ENCODE peak calls at places on chromosomes 3 and 15, in six cellular contexts. One of them, this sample, is unnamed.
A peak's percentile ranks its signal among the peaks of the same experiment; 100 is the strongest.

GRCh38 chr15:92906563-92907081 is 6.5 kb downstream of the CHD2 start:
- DNase-seq in bronchial epithelial cell: peak; percentile 99
- DNase-seq in SK-N-SH: no peak
- DNase-seq in upper lobe of right lung: no peak
- DNase-seq in heart left ventricle: no peak
- DNase-seq in IMR-90: peak; percentile 74
- DNase-seq in this sample: no peak

GRCh38 chr3:12658593-12659058 is 5.3 kb downstream of the RAF1 start:
- DNase-seq in heart left ventricle: no peak
- DNase-seq in SK-N-SH: no peak
- DNase-seq in upper lobe of right lung: no peak
- DNase-seq in IMR-90: peak; percentile 80
- DNase-seq in bronchial epithelial cell: peak; percentile 53
- DNase-seq in this sample: no peak

GRCh38 chr15:40594429-40594836 is 384 bp downstream of the KNL1 start:
- DNase-seq in SK-N-SH: peak; percentile 80
- DNase-seq in bronchial epithelial cell: peak; percentile 37
- DNase-seq in IMR-90: peak; percentile 16
- DNase-seq in upper lobe of right lung: peak; percentile 81
- DNase-seq in heart left ventricle: peak; percentile 40
- DNase-seq in this sample: no peak

GRCh38 chr15:63048986-63049665 is 6.6 kb downstream of the TPM1 start:
- DNase-seq in bronchial epithelial cell: peak; percentile 46
- DNase-seq in upper lobe of right lung: peak; percentile 72
- DNase-seq in heart left ventricle: peak; percentile 63
- DNase-seq in IMR-90: peak; percentile 66
- DNase-seq in SK-N-SH: peak; percentile 48
- DNase-seq in this sample: peak; percentile 47

GRCh38 chr15:69718916-69719315 is 266.3 kb downstream of the RPLP1 start:
- DNase-seq in bronchial epithelial cell: no peak
- DNase-seq in SK-N-SH: no peak
- DNase-seq in heart left ventricle: peak; percentile 27
- DNase-seq in upper lobe of right lung: peak; percentile 66
- DNase-seq in IMR-90: no peak
- DNase-seq in this sample: no peak

GRCh38 chr3:27639271-27639670 is 82.9 kb downstream of the EOMES start:
- DNase-seq in upper lobe of right lung: no peak
- DNase-seq in heart left ventricle: no peak
- DNase-seq in IMR-90: no peak
- DNase-seq in bronchial epithelial cell: no peak
- DNase-seq in SK-N-SH: no peak
- DNase-seq in this sample: peak; percentile 33

GRCh38 chr3:114764056-114764492 is 383.0 kb downstream of the ZBTB20 start:
- DNase-seq in SK-N-SH: no peak
- DNase-seq in bronchial epithelial cell: peak; percentile 25
- DNase-seq in IMR-90: peak; percentile 28
- DNase-seq in heart left ventricle: no peak
- DNase-seq in upper lobe of right lung: no peak
- DNase-seq in this sample: no peak

GRCh38 chr15:29222129-29222853 is 47.3 kb downstream of the NSMCE3 start:
- DNase-seq in bronchial epithelial cell: no peak
- DNase-seq in heart left ventricle: no peak
- DNase-seq in IMR-90: no peak
- DNase-seq in upper lobe of right lung: no peak
- DNase-seq in SK-N-SH: no peak
- DNase-seq in this sample: no peak

GRCh38 chr15:36595625-36596024 is 16.2 kb downstream of the CDIN1 start:
- DNase-seq in heart left ventricle: no peak
- DNase-seq in IMR-90: no peak
- DNase-seq in bronchial epithelial cell: no peak
- DNase-seq in upper lobe of right lung: no peak
- DNase-seq in SK-N-SH: no peak
- DNase-seq in this sample: no peak

GRCh38 chr3:14379842-14380241 is 22.6 kb upstream of the SLC6A6 start:
- DNase-seq in SK-N-SH: no peak
- DNase-seq in heart left ventricle: no peak
- DNase-seq in bronchial epithelial cell: peak; percentile 84
- DNase-seq in upper lobe of right lung: no peak
- DNase-seq in IMR-90: no peak
- DNase-seq in this sample: no peak

GRCh38 chr3:178714971-178715832 is 179.0 kb downstream of the KCNMB2 start:
- DNase-seq in upper lobe of right lung: no peak
- DNase-seq in SK-N-SH: no peak
- DNase-seq in IMR-90: no peak
- DNase-seq in bronchial epithelial cell: peak; percentile 76
- DNase-seq in heart left ventricle: no peak
- DNase-seq in this sample: no peak

GRCh38 chr3:171788546-171789351 is 21.5 kb downstream of the PLD1 start:
- DNase-seq in bronchial epithelial cell: peak; percentile 94
- DNase-seq in IMR-90: peak; percentile 94
- DNase-seq in heart left ventricle: no peak
- DNase-seq in SK-N-SH: no peak
- DNase-seq in upper lobe of right lung: no peak
- DNase-seq in this sample: no peak

GRCh38 chr15:54687628-54688027 is 509.1 kb downstream of the RSL24D1 start:
- DNase-seq in IMR-90: no peak
- DNase-seq in SK-N-SH: no peak
- DNase-seq in heart left ventricle: no peak
- DNase-seq in bronchial epithelial cell: no peak
- DNase-seq in upper lobe of right lung: no peak
- DNase-seq in this sample: no peak

GRCh38 chr15:80710635-80711553 is 15.8 kb downstream of the ABHD17C start:
- DNase-seq in heart left ventricle: no peak
- DNase-seq in bronchial epithelial cell: peak; percentile 45
- DNase-seq in SK-N-SH: no peak
- DNase-seq in IMR-90: peak; percentile 63
- DNase-seq in upper lobe of right lung: no peak
- DNase-seq in this sample: no peak

GRCh38 chr15:55861115-55861514 is 118.2 kb upstream of the PRTG start:
- DNase-seq in SK-N-SH: no peak
- DNase-seq in heart left ventricle: no peak
- DNase-seq in bronchial epithelial cell: no peak
- DNase-seq in IMR-90: no peak
- DNase-seq in upper lobe of right lung: no peak
- DNase-seq in this sample: no peak

GRCh38 chr15:57668074-57668473 is 38.4 kb upstream of the POLR2M start:
- DNase-seq in IMR-90: no peak
- DNase-seq in heart left ventricle: no peak
- DNase-seq in upper lobe of right lung: no peak
- DNase-seq in SK-N-SH: no peak
- DNase-seq in bronchial epithelial cell: no peak
- DNase-seq in this sample: no peak

GRCh38 chr3:187722206-187722612 is 19.9 kb upstream of the RTP2 start:
- DNase-seq in heart left ventricle: no peak
- DNase-seq in bronchial epithelial cell: no peak
- DNase-seq in upper lobe of right lung: no peak
- DNase-seq in IMR-90: no peak
- DNase-seq in SK-N-SH: no peak
- DNase-seq in this sample: no peak

GRCh38 chr3:133410191-133410892 is 10.5 kb downstream of the BFSP2 start:
- DNase-seq in upper lobe of right lung: no peak
- DNase-seq in heart left ventricle: no peak
- DNase-seq in bronchial epithelial cell: no peak
- DNase-seq in IMR-90: no peak
- DNase-seq in SK-N-SH: no peak
- DNase-seq in this sample: no peak

GRCh38 chr15:36632196-36632595 is 52.8 kb downstream of the CDIN1 start:
- DNase-seq in upper lobe of right lung: no peak
- DNase-seq in IMR-90: peak; percentile 75
- DNase-seq in heart left ventricle: no peak
- DNase-seq in SK-N-SH: no peak
- DNase-seq in bronchial epithelial cell: peak; percentile 79
- DNase-seq in this sample: no peak

GRCh38 chr3:190305406-190305805 is 16.8 kb downstream of the CLDN1 start:
- DNase-seq in IMR-90: no peak
- DNase-seq in upper lobe of right lung: no peak
- DNase-seq in SK-N-SH: no peak
- DNase-seq in heart left ventricle: no peak
- DNase-seq in bronchial epithelial cell: peak; percentile 85
- DNase-seq in this sample: no peak

GRCh38 chr15:51135276-51135675 is 40.6 kb upstream of the TNFAIP8L3 start:
- DNase-seq in upper lobe of right lung: no peak
- DNase-seq in IMR-90: no peak
- DNase-seq in SK-N-SH: no peak
- DNase-seq in heart left ventricle: no peak
- DNase-seq in bronchial epithelial cell: no peak
- DNase-seq in this sample: no peak

GRCh38 chr15:28133281-28133680 is 34.2 kb upstream of the OCA2 start:
- DNase-seq in bronchial epithelial cell: no peak
- DNase-seq in IMR-90: peak; percentile 36
- DNase-seq in SK-N-SH: no peak
- DNase-seq in heart left ventricle: no peak
- DNase-seq in upper lobe of right lung: no peak
- DNase-seq in this sample: no peak

GRCh38 chr15:73804421-73804820 is 51.3 kb upstream of the INSYN1 start:
- DNase-seq in IMR-90: no peak
- DNase-seq in bronchial epithelial cell: no peak
- DNase-seq in SK-N-SH: peak; percentile 62
- DNase-seq in heart left ventricle: no peak
- DNase-seq in upper lobe of right lung: no peak
- DNase-seq in this sample: no peak

GRCh38 chr3:134077649-134078081 is 47.9 kb upstream of the SLCO2A1 start:
- DNase-seq in IMR-90: no peak
- DNase-seq in upper lobe of right lung: no peak
- DNase-seq in heart left ventricle: no peak
- DNase-seq in bronchial epithelial cell: no peak
- DNase-seq in SK-N-SH: peak; percentile 36
- DNase-seq in this sample: no peak

GRCh38 chr3:193593666-193594025 is 638 bp downstream of the OPA1 start:
- DNase-seq in heart left ventricle: no peak
- DNase-seq in IMR-90: peak; percentile 36
- DNase-seq in upper lobe of right lung: no peak
- DNase-seq in SK-N-SH: peak; percentile 40
- DNase-seq in bronchial epithelial cell: peak; percentile 34
- DNase-seq in this sample: peak; percentile 47

GRCh38 chr3:128585189-128585588 is 65.4 kb downstream of the RPN1 start:
- DNase-seq in heart left ventricle: no peak
- DNase-seq in IMR-90: no peak
- DNase-seq in SK-N-SH: no peak
- DNase-seq in bronchial epithelial cell: no peak
- DNase-seq in upper lobe of right lung: no peak
- DNase-seq in this sample: no peak

GRCh38 chr3:52259035-52259434 is 13.5 kb downstream of the PPM1M start:
- DNase-seq in bronchial epithelial cell: no peak
- DNase-seq in heart left ventricle: no peak
- DNase-seq in SK-N-SH: no peak
- DNase-seq in upper lobe of right lung: no peak
- DNase-seq in IMR-90: no peak
- DNase-seq in this sample: no peak

GRCh38 chr3:60633644-60634043 is 617.6 kb downstream of the FHIT start:
- DNase-seq in upper lobe of right lung: no peak
- DNase-seq in heart left ventricle: no peak
- DNase-seq in IMR-90: no peak
- DNase-seq in SK-N-SH: no peak
- DNase-seq in bronchial epithelial cell: no peak
- DNase-seq in this sample: no peak

GRCh38 chr3:4935347-4935746 is 43.9 kb upstream of the BHLHE40 start:
- DNase-seq in bronchial epithelial cell: peak; percentile 38
- DNase-seq in heart left ventricle: no peak
- DNase-seq in IMR-90: no peak
- DNase-seq in SK-N-SH: no peak
- DNase-seq in upper lobe of right lung: no peak
- DNase-seq in this sample: no peak

GRCh38 chr15:77614251-77614806 is 18.4 kb downstream of the LINGO1 start:
- DNase-seq in bronchial epithelial cell: no peak
- DNase-seq in upper lobe of right lung: no peak
- DNase-seq in SK-N-SH: no peak
- DNase-seq in heart left ventricle: no peak
- DNase-seq in IMR-90: no peak
- DNase-seq in this sample: no peak

GRCh38 chr3:52242039-52242438 is 3.1 kb upstream of the TWF2 start:
- DNase-seq in SK-N-SH: no peak
- DNase-seq in upper lobe of right lung: no peak
- DNase-seq in IMR-90: no peak
- DNase-seq in heart left ventricle: no peak
- DNase-seq in bronchial epithelial cell: no peak
- DNase-seq in this sample: no peak

DNA sequence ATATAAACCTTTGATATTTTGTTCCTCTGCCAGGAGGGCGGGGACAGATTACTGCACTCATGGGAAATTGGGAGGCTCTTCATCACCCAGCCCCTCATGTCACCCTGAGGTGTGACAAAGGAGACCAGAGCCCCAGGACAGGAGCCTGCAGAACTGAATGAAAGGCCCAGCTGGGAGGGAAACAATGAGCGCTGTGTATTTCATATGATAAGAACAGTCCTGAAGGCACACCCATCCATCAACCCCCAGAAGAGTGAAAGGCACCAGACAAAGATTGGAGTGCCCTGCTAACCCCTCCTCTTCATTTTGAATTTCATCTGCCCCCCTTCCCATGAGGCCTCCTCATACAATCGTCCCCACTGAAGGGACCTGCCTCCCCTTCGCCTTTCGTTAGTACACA is 160.0 kb upstream of the PRICKLE2 start:
- DNase-seq in bronchial epithelial cell: no peak
- DNase-seq in upper lobe of right lung: no peak
- DNase-seq in IMR-90: no peak
- DNase-seq in SK-N-SH: no peak
- DNase-seq in heart left ventricle: no peak
- DNase-seq in this sample: no peak
- H3K27me3 ChIP-seq in bronchial epithelial cell: no peaks in the 10 kb centered on the region
- H3K27me3 ChIP-seq in upper lobe of right lung: no peaks in the 10 kb centered on the region
- H3K27me3 ChIP-seq in IMR-90: no peaks in the 10 kb centered on the region
- H3K27me3 ChIP-seq in SK-N-SH: no peaks in the 10 kb centered on the region
- H3K27me3 ChIP-seq in heart left ventricle: no peaks in the 10 kb centered on the region
- H3K27me3 ChIP-seq in this sample: peaks cover 4% of the 10 kb centered on the region

GRCh38 chr15:65379986-65380385 is 2.2 kb upstream of the IGDCC3 start:
- DNase-seq in bronchial epithelial cell: no peak
- DNase-seq in SK-N-SH: peak; percentile 62
- DNase-seq in IMR-90: no peak
- DNase-seq in heart left ventricle: no peak
- DNase-seq in upper lobe of right lung: no peak
- DNase-seq in this sample: no peak
- H3K27me3 ChIP-seq in bronchial epithelial cell: peaks cover 38% of the 10 kb centered on the region
- H3K27me3 ChIP-seq in SK-N-SH: peaks cover 42% of the 10 kb centered on the region
- H3K27me3 ChIP-seq in IMR-90: peaks cover 57% of the 10 kb centered on the region
- H3K27me3 ChIP-seq in heart left ventricle: peaks cover 56% of the 10 kb centered on the region
- H3K27me3 ChIP-seq in upper lobe of right lung: peaks cover 57% of the 10 kb centered on the region
- H3K27me3 ChIP-seq in this sample: peaks cover 6% of the 10 kb centered on the region

GRCh38 chr3:49511631-49512030 is 41.6 kb downstream of the DAG1 start:
- DNase-seq in bronchial epithelial cell: no peak
- DNase-seq in heart left ventricle: no peak
- DNase-seq in upper lobe of right lung: no peak
- DNase-seq in IMR-90: no peak
- DNase-seq in SK-N-SH: no peak
- DNase-seq in this sample: no peak
- H3K27me3 ChIP-seq in bronchial epithelial cell: no peaks in the 10 kb centered on the region
- H3K27me3 ChIP-seq in heart left ventricle: no peaks in the 10 kb centered on the region
- H3K27me3 ChIP-seq in upper lobe of right lung: no peaks in the 10 kb centered on the region
- H3K27me3 ChIP-seq in IMR-90: no peaks in the 10 kb centered on the region
- H3K27me3 ChIP-seq in SK-N-SH: no peaks in the 10 kb centered on the region
- H3K27me3 ChIP-seq in this sample: no peaks in the 10 kb centered on the region

DNA sequence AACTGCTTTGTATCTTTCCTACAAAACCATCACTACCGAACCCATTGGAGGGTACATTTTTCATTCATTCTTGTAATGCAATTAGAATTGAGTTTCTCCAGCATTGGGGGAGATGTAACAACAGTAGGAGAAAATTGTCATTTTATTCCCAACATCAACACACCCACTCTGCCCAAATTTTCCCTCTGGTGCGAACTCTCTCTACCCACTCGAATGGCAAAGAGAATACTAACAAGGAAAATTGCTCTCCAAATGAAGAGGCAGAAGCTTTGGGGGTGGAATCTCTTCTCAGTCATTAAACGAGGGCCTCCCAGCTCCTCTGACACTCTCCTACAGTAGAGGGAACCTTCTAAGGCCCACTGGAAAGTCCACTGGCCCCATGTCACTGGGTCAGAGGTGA is 135.7 kb downstream of the MEGF11 start:
- DNase-seq in IMR-90: no peak
- DNase-seq in SK-N-SH: no peak
- DNase-seq in upper lobe of right lung: no peak
- DNase-seq in heart left ventricle: no peak
- DNase-seq in bronchial epithelial cell: no peak
- DNase-seq in this sample: no peak
- H3K27me3 ChIP-seq in IMR-90: peaks cover 51% of the 10 kb centered on the region
- H3K27me3 ChIP-seq in SK-N-SH: peaks cover 12% of the 10 kb centered on the region
- H3K27me3 ChIP-seq in upper lobe of right lung: no peaks in the 10 kb centered on the region
- H3K27me3 ChIP-seq in heart left ventricle: no peaks in the 10 kb centered on the region
- H3K27me3 ChIP-seq in bronchial epithelial cell: peaks cover 2% of the 10 kb centered on the region
- H3K27me3 ChIP-seq in this sample: no peaks in the 10 kb centered on the region

This sample was measured in naive thymus-derived CD4-positive, alpha-beta T cell.